ENCODE peak calls at places on chromosomes 3 and 15, in eight cellular contexts. One of them, this sample, is unnamed.

GRCh38 chr3:22361465-22361864 is 610.5 kb upstream of the ZNF385D start:
- DNase-seq in HCT116: no peak
- DNase-seq in glutamatergic neuron: no peak
- DNase-seq in AG04449: no peak
- DNase-seq in activated CD8-positive, alpha-beta T cell treated with anti-CD3 and anti-CD28 coated beads for 36 hours: no peak
- DNase-seq in progenitor cell of endocrine pancreas: no peak
- DNase-seq in lung: no peak
- DNase-seq in GM20000: no peak
- DNase-seq in this sample: no peak

GRCh38 chr3:185423178-185423577 is 60.2 kb downstream of the MAP3K13 start:
- DNase-seq in HCT116: no peak
- DNase-seq in glutamatergic neuron: no peak
- DNase-seq in AG04449: no peak
- DNase-seq in activated CD8-positive, alpha-beta T cell treated with anti-CD3 and anti-CD28 coated beads for 36 hours: no peak
- DNase-seq in progenitor cell of endocrine pancreas: no peak
- DNase-seq in lung: no peak
- DNase-seq in GM20000: peak
- DNase-seq in this sample: no peak

GRCh38 chr3:121998030-121998580 is 23.9 kb downstream of the ILDR1 start:
- DNase-seq in HCT116: no peak
- DNase-seq in glutamatergic neuron: no peak
- DNase-seq in AG04449: no peak
- DNase-seq in activated CD8-positive, alpha-beta T cell treated with anti-CD3 and anti-CD28 coated beads for 36 hours: no peak
- DNase-seq in progenitor cell of endocrine pancreas: no peak
- DNase-seq in lung: no peak
- DNase-seq in GM20000: no peak
- DNase-seq in this sample: peak

GRCh38 chr3:17087509-17087908 is 202.8 kb downstream of the PLCL2 start:
- DNase-seq in HCT116: no peak
- DNase-seq in glutamatergic neuron: no peak
- DNase-seq in AG04449: no peak
- DNase-seq in activated CD8-positive, alpha-beta T cell treated with anti-CD3 and anti-CD28 coated beads for 36 hours: peak
- DNase-seq in progenitor cell of endocrine pancreas: no peak
- DNase-seq in lung: no peak
- DNase-seq in GM20000: no peak
- DNase-seq in this sample: no peak

GRCh38 chr15:49232407-49232806 is 62.4 kb downstream of the GALK2 start:
- DNase-seq in HCT116: no peak
- DNase-seq in glutamatergic neuron: no peak
- DNase-seq in AG04449: no peak
- DNase-seq in activated CD8-positive, alpha-beta T cell treated with anti-CD3 and anti-CD28 coated beads for 36 hours: no peak
- DNase-seq in progenitor cell of endocrine pancreas: no peak
- DNase-seq in lung: no peak
- DNase-seq in GM20000: no peak
- DNase-seq in this sample: no peak

GRCh38 chr15:54580643-54581042 is 602.4 kb downstream of the UNC13C start:
- DNase-seq in HCT116: no peak
- DNase-seq in glutamatergic neuron: no peak
- DNase-seq in AG04449: no peak
- DNase-seq in activated CD8-positive, alpha-beta T cell treated with anti-CD3 and anti-CD28 coated beads for 36 hours: no peak
- DNase-seq in progenitor cell of endocrine pancreas: no peak
- DNase-seq in lung: no peak
- DNase-seq in GM20000: no peak
- DNase-seq in this sample: no peak

GRCh38 chr3:107884719-107885460 is 205.9 kb downstream of the CD47 start:
- DNase-seq in HCT116: no peak
- DNase-seq in glutamatergic neuron: no peak
- DNase-seq in AG04449: peak
- DNase-seq in activated CD8-positive, alpha-beta T cell treated with anti-CD3 and anti-CD28 coated beads for 36 hours: no peak
- DNase-seq in progenitor cell of endocrine pancreas: no peak
- DNase-seq in lung: no peak
- DNase-seq in GM20000: no peak
- DNase-seq in this sample: no peak

GRCh38 chr15:51907136-51907862 is 64.3 kb downstream of the LEO1 start:
- DNase-seq in HCT116: peak
- DNase-seq in glutamatergic neuron: no peak
- DNase-seq in AG04449: no peak
- DNase-seq in activated CD8-positive, alpha-beta T cell treated with anti-CD3 and anti-CD28 coated beads for 36 hours: peak
- DNase-seq in progenitor cell of endocrine pancreas: no peak
- DNase-seq in lung: peak
- DNase-seq in GM20000: no peak
- DNase-seq in this sample: no peak

GRCh38 chr3:197295871-197296270 is 2.5 kb downstream of the DLG1 start:
- DNase-seq in HCT116: no peak
- DNase-seq in glutamatergic neuron: no peak
- DNase-seq in AG04449: no peak
- DNase-seq in activated CD8-positive, alpha-beta T cell treated with anti-CD3 and anti-CD28 coated beads for 36 hours: no peak
- DNase-seq in progenitor cell of endocrine pancreas: no peak
- DNase-seq in lung: no peak
- DNase-seq in GM20000: no peak
- DNase-seq in this sample: no peak

GRCh38 chr3:27914199-27914598 is 192.1 kb upstream of the EOMES start:
- DNase-seq in HCT116: no peak
- DNase-seq in glutamatergic neuron: no peak
- DNase-seq in AG04449: no peak
- DNase-seq in activated CD8-positive, alpha-beta T cell treated with anti-CD3 and anti-CD28 coated beads for 36 hours: peak
- DNase-seq in progenitor cell of endocrine pancreas: no peak
- DNase-seq in lung: no peak
- DNase-seq in GM20000: no peak
- DNase-seq in this sample: no peak
- TF ChIP-seq CTCF in HCT116: peak
- TF ChIP-seq CTCF in glutamatergic neuron: no peak
- TF ChIP-seq CTCF in AG04449: no peak
- TF ChIP-seq CTCF in activated CD8-positive, alpha-beta T cell treated with anti-CD3 and anti-CD28 coated beads for 36 hours: no peak
- TF ChIP-seq CTCF in progenitor cell of endocrine pancreas: no peak
- TF ChIP-seq CTCF in lung: no peak
- TF ChIP-seq CTCF in GM20000: no peak
- TF ChIP-seq CTCF in this sample: no peak

DNA sequence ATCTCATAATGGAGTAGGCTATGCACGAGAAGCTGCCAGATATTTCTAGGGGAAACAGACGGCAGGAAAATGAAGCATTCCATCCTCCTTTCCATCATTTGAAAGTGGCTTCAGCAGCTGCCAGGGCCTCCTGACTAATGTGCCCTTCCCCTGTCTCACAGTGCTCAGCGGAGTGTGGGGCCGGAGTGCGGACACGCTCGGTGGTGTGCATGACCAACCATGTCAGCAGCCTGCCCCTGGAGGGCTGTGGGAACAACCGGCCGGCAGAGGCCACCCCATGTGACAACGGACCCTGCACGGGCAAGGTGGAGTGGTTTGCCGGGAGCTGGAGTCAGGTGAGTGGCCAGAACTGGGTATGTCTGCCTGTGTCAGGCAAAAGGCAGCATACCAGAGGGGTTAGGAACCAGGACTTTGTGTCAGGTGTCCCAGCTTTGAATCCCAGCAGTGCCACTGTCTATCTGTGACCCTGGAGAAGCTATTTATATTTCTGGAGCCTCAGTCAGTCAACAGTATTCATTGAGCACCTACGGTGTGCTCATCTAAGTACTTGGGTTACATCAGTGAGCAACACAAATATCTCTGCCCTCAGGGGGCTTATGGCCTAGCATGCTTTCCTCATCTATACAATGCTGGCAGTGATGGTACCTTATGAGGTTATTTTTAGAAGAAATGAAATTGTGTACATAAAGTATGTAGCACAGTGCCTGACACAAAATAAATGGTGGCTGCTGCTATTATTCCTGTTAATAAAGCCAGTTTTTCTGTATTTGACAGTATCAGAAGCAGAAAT is 52.4 kb upstream of the NR2E3 start:
- DNase-seq in HCT116: no peak
- DNase-seq in glutamatergic neuron: no peak
- DNase-seq in AG04449: no peak
- DNase-seq in activated CD8-positive, alpha-beta T cell treated with anti-CD3 and anti-CD28 coated beads for 36 hours: no peak
- DNase-seq in progenitor cell of endocrine pancreas: no peak
- DNase-seq in lung: no peak
- DNase-seq in GM20000: no peak
- DNase-seq in this sample: no peak
- TF ChIP-seq CTCF in HCT116: no peak
- TF ChIP-seq CTCF in glutamatergic neuron: no peak
- TF ChIP-seq CTCF in AG04449: no peak
- TF ChIP-seq CTCF in activated CD8-positive, alpha-beta T cell treated with anti-CD3 and anti-CD28 coated beads for 36 hours: no peak
- TF ChIP-seq CTCF in progenitor cell of endocrine pancreas: no peak
- TF ChIP-seq CTCF in lung: no peak
- TF ChIP-seq CTCF in GM20000: no peak
- TF ChIP-seq CTCF in this sample: no peak

GRCh38 chr3:129624347-129625070 is 18.0 kb upstream of the PLXND1 start:
- DNase-seq in HCT116: no peak
- DNase-seq in glutamatergic neuron: peak
- DNase-seq in AG04449: no peak
- DNase-seq in activated CD8-positive, alpha-beta T cell treated with anti-CD3 and anti-CD28 coated beads for 36 hours: no peak
- DNase-seq in progenitor cell of endocrine pancreas: no peak
- DNase-seq in lung: no peak
- DNase-seq in GM20000: no peak
- DNase-seq in this sample: no peak

GRCh38 chr3:129623447-129624118 is 17.1 kb upstream of the PLXND1 start:
- DNase-seq in HCT116: no peak
- DNase-seq in glutamatergic neuron: no peak
- DNase-seq in AG04449: no peak
- DNase-seq in activated CD8-positive, alpha-beta T cell treated with anti-CD3 and anti-CD28 coated beads for 36 hours: no peak
- DNase-seq in progenitor cell of endocrine pancreas: no peak
- DNase-seq in lung: peak
- DNase-seq in GM20000: no peak
- DNase-seq in this sample: peak

GRCh38 chr3:129627350-129628168 is 21.1 kb upstream of the PLXND1 start:
- DNase-seq in HCT116: peak
- DNase-seq in glutamatergic neuron: peak
- DNase-seq in AG04449: no peak
- DNase-seq in activated CD8-positive, alpha-beta T cell treated with anti-CD3 and anti-CD28 coated beads for 36 hours: peak
- DNase-seq in progenitor cell of endocrine pancreas: peak
- DNase-seq in lung: peak
- DNase-seq in GM20000: peak
- DNase-seq in this sample: peak

GRCh38 chr3:129626744-129627349 is 20.4 kb upstream of the PLXND1 start:
- DNase-seq in HCT116: peak
- DNase-seq in glutamatergic neuron: peak
- DNase-seq in AG04449: no peak
- DNase-seq in activated CD8-positive, alpha-beta T cell treated with anti-CD3 and anti-CD28 coated beads for 36 hours: peak
- DNase-seq in progenitor cell of endocrine pancreas: peak
- DNase-seq in lung: peak
- DNase-seq in GM20000: peak
- DNase-seq in this sample: peak

DNA sequence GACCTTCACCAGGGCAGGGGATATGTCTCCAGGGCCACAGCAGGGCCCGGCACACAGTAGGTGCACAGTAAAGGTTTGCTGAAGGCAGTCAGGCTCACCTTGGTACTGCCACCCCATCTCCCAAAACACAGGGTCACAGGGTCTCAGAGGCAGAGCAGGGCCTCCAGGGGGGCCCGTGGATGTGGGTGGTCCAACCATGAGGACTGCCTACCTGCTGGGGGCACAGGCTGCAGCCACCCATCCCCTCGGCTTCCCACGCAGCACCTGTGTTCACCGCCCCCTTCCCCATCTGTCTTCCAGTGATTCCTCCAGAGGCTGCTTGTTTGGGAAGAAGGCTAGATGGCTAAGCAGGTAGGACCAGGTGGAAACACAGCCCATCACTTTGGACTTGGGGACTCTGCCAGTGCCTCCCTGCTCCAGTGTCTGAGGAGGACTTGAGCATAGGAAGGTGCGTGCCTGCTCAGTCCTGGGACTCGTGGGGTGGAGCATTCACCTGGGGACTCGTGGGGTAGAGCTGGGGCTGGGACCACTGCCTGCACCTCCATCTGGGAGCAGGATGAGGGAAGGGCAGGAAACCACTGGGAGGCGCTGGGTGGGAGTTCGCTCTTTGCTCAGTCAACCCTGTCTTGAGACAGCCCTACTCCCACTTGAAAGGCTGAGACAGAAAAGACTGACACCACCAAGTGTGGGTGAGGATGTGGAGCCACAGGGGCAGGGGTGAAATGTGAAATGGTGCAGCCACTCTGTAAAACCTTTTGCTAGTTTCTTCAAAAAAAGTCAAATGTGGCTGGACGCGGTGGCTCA is 18.8 kb upstream of the PLXND1 start:
- DNase-seq in HCT116: no peak
- DNase-seq in glutamatergic neuron: peak
- DNase-seq in AG04449: no peak
- DNase-seq in activated CD8-positive, alpha-beta T cell treated with anti-CD3 and anti-CD28 coated beads for 36 hours: no peak
- DNase-seq in progenitor cell of endocrine pancreas: no peak
- DNase-seq in lung: no peak
- DNase-seq in GM20000: peak
- DNase-seq in this sample: no peak
- TF ChIP-seq CTCF in HCT116: peak
- TF ChIP-seq CTCF in glutamatergic neuron: no peak
- TF ChIP-seq CTCF in AG04449: no peak
- TF ChIP-seq CTCF in activated CD8-positive, alpha-beta T cell treated with anti-CD3 and anti-CD28 coated beads for 36 hours: no peak
- TF ChIP-seq CTCF in progenitor cell of endocrine pancreas: no peak
- TF ChIP-seq CTCF in lung: no peak
- TF ChIP-seq CTCF in GM20000: no peak
- TF ChIP-seq CTCF in this sample: no peak

GRCh38 chr3:46538803-46539442 is 27.2 kb downstream of the LRRC2 start:
- DNase-seq in HCT116: no peak
- DNase-seq in glutamatergic neuron: no peak
- DNase-seq in AG04449: no peak
- DNase-seq in activated CD8-positive, alpha-beta T cell treated with anti-CD3 and anti-CD28 coated beads for 36 hours: peak
- DNase-seq in progenitor cell of endocrine pancreas: no peak
- DNase-seq in lung: peak
- DNase-seq in GM20000: peak
- DNase-seq in this sample: peak
- TF ChIP-seq CTCF in HCT116: no peak
- TF ChIP-seq CTCF in glutamatergic neuron: no peak
- TF ChIP-seq CTCF in AG04449: no peak
- TF ChIP-seq CTCF in activated CD8-positive, alpha-beta T cell treated with anti-CD3 and anti-CD28 coated beads for 36 hours: no peak
- TF ChIP-seq CTCF in progenitor cell of endocrine pancreas: no peak
- TF ChIP-seq CTCF in lung: no peak
- TF ChIP-seq CTCF in GM20000: no peak
- TF ChIP-seq CTCF in this sample: no peak

This sample was measured in endothelial cell.